ENCODE peak calls at places on chromosomes 5 and 9, in seven cellular contexts. T is heart left ventricle, O is Caki2, J is progenitor cell of endocrine pancreas, G is HFF-Myc, B is T-helper 2 cell, R is Peyer's patch. Q is an unnamed sample.

GRCh38 chr9:110440161-110440560 is 102.5 kb upstream of the TXNDC8 start:
- DNase-seq in T (no peak), O (no peak), J (no peak), G (peak), B (no peak), R (no peak), Q (no peak)

GRCh38 chr9:109477269-109478203 is 20.6 kb downstream of the PTPN3 start:
- DNase-seq in T (no peak), O (peak), J (peak), G (no peak), B (no peak), R (no peak), Q (peak)

GRCh38 chr5:16867585-16867953 is 68.5 kb downstream of the MYO10 start:
- DNase-seq in T (no peak), O (no peak), J (no peak), G (no peak), B (no peak), R (no peak), Q (no peak)

GRCh38 chr9:98569070-98569469 is 139.7 kb downstream of the GABBR2 start:
- DNase-seq in T (no peak), O (no peak), J (no peak), G (no peak), B (no peak), R (no peak), Q (no peak)

GRCh38 chr5:18987101-18987500 is 1000.9 kb downstream of the CDH18 start:
- DNase-seq in T (no peak), O (no peak), J (no peak), G (no peak), B (no peak), R (no peak), Q (no peak)

GRCh38 chr5:171989946-171990712 is 16.3 kb downstream of the FBXW11 start:
- DNase-seq in T (no peak), O (no peak), J (no peak), G (no peak), B (no peak), R (no peak), Q (no peak)

GRCh38 chr5:180328296-180329137 is 24.6 kb downstream of the GFPT2 start:
- DNase-seq in T (peak), O (peak), J (peak), G (no peak), B (peak), R (peak), Q (no peak)

GRCh38 chr5:138470322-138471285 is 5.3 kb downstream of the EGR1 start:
- DNase-seq in T (no peak), O (no peak), J (no peak), G (no peak), B (no peak), R (no peak), Q (no peak)

GRCh38 chr9:131017067-131017466 is 8.1 kb downstream of the LAMC3 start:
- DNase-seq in T (no peak), O (no peak), J (no peak), G (no peak), B (no peak), R (no peak), Q (no peak)

GRCh38 chr5:14153932-14154646 is 10.9 kb downstream of the TRIO start:
- DNase-seq in T (peak), O (no peak), J (no peak), G (no peak), B (no peak), R (peak), Q (no peak)

GRCh38 chr5:13992795-13993194 is 48.3 kb upstream of the DNAH5 start:
- DNase-seq in T (no peak), O (peak), J (no peak), G (no peak), B (no peak), R (no peak), Q (no peak)

GRCh38 chr5:41263335-41263734 is 50.0 kb upstream of the C6 start:
- DNase-seq in T (no peak), O (no peak), J (no peak), G (no peak), B (no peak), R (no peak), Q (no peak)

GRCh38 chr5:33091571-33092363 is 349.0 kb upstream of the TARS1 start:
- DNase-seq in T (no peak), O (no peak), J (no peak), G (peak), B (no peak), R (no peak), Q (no peak)

GRCh38 chr5:66788556-66788955 is 192.4 kb downstream of the MAST4 start:
- DNase-seq in T (no peak), O (no peak), J (no peak), G (no peak), B (no peak), R (no peak), Q (no peak)

GRCh38 chr9:13035822-13036221 is 243.7 kb downstream of the MPDZ start:
- DNase-seq in T (no peak), O (no peak), J (no peak), G (no peak), B (no peak), R (no peak), Q (no peak)

GRCh38 chr5:169629847-169630548 is 7.1 kb upstream of the DOCK2 start:
- DNase-seq in T (no peak), O (peak), J (no peak), G (no peak), B (peak), R (no peak), Q (no peak)

GRCh38 chr5:15573594-15573993 is 73.6 kb downstream of the FBXL7 start:
- DNase-seq in T (no peak), O (no peak), J (no peak), G (no peak), B (no peak), R (no peak), Q (no peak)

GRCh38 chr5:159184858-159185381 is 24.4 kb downstream of the RNF145 start:
- DNase-seq in T (no peak), O (peak), J (no peak), G (peak), B (no peak), R (no peak), Q (peak)

GRCh38 chr5:3341446-3342240 is 254.0 kb upstream of the IRX1 start:
- DNase-seq in T (no peak), O (no peak), J (no peak), G (no peak), B (no peak), R (no peak), Q (no peak)

GRCh38 chr9:125829743-125830142 is 82.6 kb downstream of the PBX3 start:
- DNase-seq in T (peak), O (no peak), J (no peak), G (no peak), B (peak), R (peak), Q (no peak)

GRCh38 chr9:118643118-118643517 is 726.1 kb downstream of the BRINP1 start:
- DNase-seq in T (no peak), O (peak), J (peak), G (no peak), B (no peak), R (no peak), Q (peak)

GRCh38 chr9:92679413-92680165 is 9.7 kb upstream of the IPPK start:
- DNase-seq in T (no peak), O (no peak), J (no peak), G (no peak), B (no peak), R (no peak), Q (no peak)

GRCh38 chr5:159510282-159510681 is 180.0 kb upstream of the IL12B start:
- DNase-seq in T (peak), O (peak), J (peak), G (peak), B (no peak), R (no peak), Q (no peak)

GRCh38 chr5:107203231-107203630 is 467.5 kb downstream of the EFNA5 start:
- DNase-seq in T (no peak), O (no peak), J (no peak), G (no peak), B (no peak), R (no peak), Q (no peak)

GRCh38 chr5:105506692-105507277 is 1944.2 kb upstream of the NUDT12 start:
- DNase-seq in T (no peak), O (no peak), J (no peak), G (no peak), B (peak), R (no peak), Q (no peak)

Q was measured in kidney epithelial cell.